ENCODE peak calls at places on chromosome 16, in eight cellular contexts. One of them, this sample, is unnamed.
A peak's percentile ranks its signal among the peaks of the same experiment; 100 is the strongest.

GRCh38 chr16:47565454-47565853 is 104.3 kb downstream of the PHKB start:
- DNase-seq in effector CD4-positive, alpha-beta T cell: peak; percentile 3
- DNase-seq in neural progenitor cell: no peak
- DNase-seq in GM12865: peak; percentile 33
- DNase-seq in HCEC 1CT: peak; percentile 80
- DNase-seq in stimulated activated CD4-positive, alpha-beta T cell treated with anti-CD3 and anti-CD28 coated beads, Interleukin-1b, Interleukin-23, amount 100 ng/mL, for 24 hours: no peak
- DNase-seq in choroid plexus epithelial cell: peak; percentile 70
- DNase-seq in HCT116: no peak
- DNase-seq in this sample: no peak

GRCh38 chr16:72787519-72788268 is 260.2 kb downstream of the ZFHX3 start:
- DNase-seq in effector CD4-positive, alpha-beta T cell: peak; percentile 17
- DNase-seq in neural progenitor cell: peak; percentile 75
- DNase-seq in GM12865: peak; percentile 79
- DNase-seq in HCEC 1CT: peak; percentile 92
- DNase-seq in stimulated activated CD4-positive, alpha-beta T cell treated with anti-CD3 and anti-CD28 coated beads, Interleukin-1b, Interleukin-23, amount 100 ng/mL, for 24 hours: peak; percentile 50
- DNase-seq in choroid plexus epithelial cell: peak; percentile 95
- DNase-seq in HCT116: no peak
- DNase-seq in this sample: peak; percentile 37

GRCh38 chr16:11356573-11357331 is 11.5 kb downstream of the RMI2 start:
- DNase-seq in effector CD4-positive, alpha-beta T cell: peak; percentile 23
- DNase-seq in neural progenitor cell: peak; percentile 84
- DNase-seq in GM12865: peak; percentile 71
- DNase-seq in HCEC 1CT: peak; percentile 59
- DNase-seq in stimulated activated CD4-positive, alpha-beta T cell treated with anti-CD3 and anti-CD28 coated beads, Interleukin-1b, Interleukin-23, amount 100 ng/mL, for 24 hours: no peak
- DNase-seq in choroid plexus epithelial cell: peak; percentile 70
- DNase-seq in HCT116: no peak
- DNase-seq in this sample: peak; percentile 24

GRCh38 chr16:87324411-87325275 is 7.5 kb upstream of the C16orf95 start:
- DNase-seq in effector CD4-positive, alpha-beta T cell: peak; percentile 34
- DNase-seq in neural progenitor cell: peak; percentile 84
- DNase-seq in GM12865: peak; percentile 46
- DNase-seq in HCEC 1CT: no peak
- DNase-seq in stimulated activated CD4-positive, alpha-beta T cell treated with anti-CD3 and anti-CD28 coated beads, Interleukin-1b, Interleukin-23, amount 100 ng/mL, for 24 hours: peak; percentile 21
- DNase-seq in choroid plexus epithelial cell: peak; percentile 23
- DNase-seq in HCT116: no peak
- DNase-seq in this sample: peak; percentile 5

GRCh38 chr16:85754403-85754802 is 3.5 kb upstream of the C16orf74 start:
- DNase-seq in effector CD4-positive, alpha-beta T cell: no peak
- DNase-seq in neural progenitor cell: no peak
- DNase-seq in GM12865: peak; percentile 67
- DNase-seq in HCEC 1CT: no peak
- DNase-seq in stimulated activated CD4-positive, alpha-beta T cell treated with anti-CD3 and anti-CD28 coated beads, Interleukin-1b, Interleukin-23, amount 100 ng/mL, for 24 hours: no peak
- DNase-seq in choroid plexus epithelial cell: no peak
- DNase-seq in HCT116: no peak
- DNase-seq in this sample: no peak

GRCh38 chr16:67155305-67156145 is 4.2 kb downstream of the TRADD start:
- DNase-seq in effector CD4-positive, alpha-beta T cell: peak; percentile 72
- DNase-seq in neural progenitor cell: peak; percentile 95
- DNase-seq in GM12865: peak; percentile 84
- DNase-seq in HCEC 1CT: peak; percentile 72
- DNase-seq in stimulated activated CD4-positive, alpha-beta T cell treated with anti-CD3 and anti-CD28 coated beads, Interleukin-1b, Interleukin-23, amount 100 ng/mL, for 24 hours: peak; percentile 65
- DNase-seq in choroid plexus epithelial cell: peak; percentile 83
- DNase-seq in HCT116: no peak
- DNase-seq in this sample: peak; percentile 70

GRCh38 chr16:89344314-89344828 is 126.9 kb downstream of the ZNF778 start:
- DNase-seq in effector CD4-positive, alpha-beta T cell: no peak
- DNase-seq in neural progenitor cell: no peak
- DNase-seq in GM12865: no peak
- DNase-seq in HCEC 1CT: no peak
- DNase-seq in stimulated activated CD4-positive, alpha-beta T cell treated with anti-CD3 and anti-CD28 coated beads, Interleukin-1b, Interleukin-23, amount 100 ng/mL, for 24 hours: no peak
- DNase-seq in choroid plexus epithelial cell: no peak
- DNase-seq in HCT116: no peak
- DNase-seq in this sample: no peak

GRCh38 chr16:31707743-31708335 is 165.8 kb upstream of the ZNF267 start:
- DNase-seq in effector CD4-positive, alpha-beta T cell: no peak
- DNase-seq in neural progenitor cell: no peak
- DNase-seq in GM12865: no peak
- DNase-seq in HCEC 1CT: no peak
- DNase-seq in stimulated activated CD4-positive, alpha-beta T cell treated with anti-CD3 and anti-CD28 coated beads, Interleukin-1b, Interleukin-23, amount 100 ng/mL, for 24 hours: no peak
- DNase-seq in choroid plexus epithelial cell: no peak
- DNase-seq in HCT116: no peak
- DNase-seq in this sample: no peak

GRCh38 chr16:87459027-87459426 is 33.8 kb downstream of the ZCCHC14 start:
- DNase-seq in effector CD4-positive, alpha-beta T cell: no peak
- DNase-seq in neural progenitor cell: no peak
- DNase-seq in GM12865: no peak
- DNase-seq in HCEC 1CT: no peak
- DNase-seq in stimulated activated CD4-positive, alpha-beta T cell treated with anti-CD3 and anti-CD28 coated beads, Interleukin-1b, Interleukin-23, amount 100 ng/mL, for 24 hours: no peak
- DNase-seq in choroid plexus epithelial cell: no peak
- DNase-seq in HCT116: no peak
- DNase-seq in this sample: no peak

GRCh38 chr16:3256146-3256875 is at the start of gene MEFV:
- DNase-seq in effector CD4-positive, alpha-beta T cell: no peak
- DNase-seq in neural progenitor cell: no peak
- DNase-seq in GM12865: no peak
- DNase-seq in HCEC 1CT: peak; percentile 5
- DNase-seq in stimulated activated CD4-positive, alpha-beta T cell treated with anti-CD3 and anti-CD28 coated beads, Interleukin-1b, Interleukin-23, amount 100 ng/mL, for 24 hours: no peak
- DNase-seq in choroid plexus epithelial cell: peak; percentile 28
- DNase-seq in HCT116: no peak
- DNase-seq in this sample: no peak

GRCh38 chr16:68070811-68071546 is 14.2 kb upstream of the NFATC3 start:
- DNase-seq in effector CD4-positive, alpha-beta T cell: no peak
- DNase-seq in neural progenitor cell: no peak
- DNase-seq in GM12865: peak; percentile 59
- DNase-seq in HCEC 1CT: no peak
- DNase-seq in stimulated activated CD4-positive, alpha-beta T cell treated with anti-CD3 and anti-CD28 coated beads, Interleukin-1b, Interleukin-23, amount 100 ng/mL, for 24 hours: no peak
- DNase-seq in choroid plexus epithelial cell: no peak
- DNase-seq in HCT116: no peak
- DNase-seq in this sample: no peak

GRCh38 chr16:90010676-90011075 is 8.6 kb downstream of the DBNDD1 start:
- DNase-seq in effector CD4-positive, alpha-beta T cell: no peak
- DNase-seq in neural progenitor cell: no peak
- DNase-seq in GM12865: no peak
- DNase-seq in HCEC 1CT: no peak
- DNase-seq in stimulated activated CD4-positive, alpha-beta T cell treated with anti-CD3 and anti-CD28 coated beads, Interleukin-1b, Interleukin-23, amount 100 ng/mL, for 24 hours: no peak
- DNase-seq in choroid plexus epithelial cell: no peak
- DNase-seq in HCT116: no peak
- DNase-seq in this sample: no peak

This sample was measured in amygdala.